ENCODE peak calls at places on chromosome 20, in ten cellular contexts. F is SJSA1; M is SK-N-SH; H is heart right ventricle; Y is RWPE1; W is IMR-90; C is mesenchymal stem cell; T is naive thymus-derived CD4-positive, alpha-beta T cell; I is endothelial cell of umbilical vein; G is breast epithelium. L is an unnamed sample.
A peak's percentile ranks its signal among the peaks of the same experiment; 100 is the strongest.

GRCh38 chr20:62390306-62391164 is 3.6 kb downstream of the RPS21 start:
- DNase-seq in H (no peak), F (no peak), C (no peak), Y (no peak), W (no peak), I (no peak), T (no peak), M (no peak), G (no peak), L (no peak)

GRCh38 chr20:49245921-49246740 is 26.9 kb downstream of the DDX27 start:
- DNase-seq in Y (peak; percentile 73), T (peak; percentile 30), M (peak; percentile 68), W (peak; percentile 55), H (no peak), F (peak; percentile 31), G (no peak), C (peak; percentile 61), I (peak; percentile 72), L (no peak)

GRCh38 chr20:10649817-10650200 is 24.0 kb downstream of the JAG1 start:
- DNase-seq in M (no peak), W (no peak), H (no peak), C (peak; percentile 37), F (peak; percentile 56), Y (no peak), T (no peak), G (no peak), I (no peak), L (no peak)

GRCh38 chr20:17798601-17799000 is 98.8 kb downstream of the BANF2 start:
- DNase-seq in F (no peak), T (no peak), M (no peak), I (no peak), W (no peak), H (no peak), Y (no peak), C (no peak), G (no peak), L (no peak)

GRCh38 chr20:37379967-37380828 is 34.3 kb downstream of the SRC start:
- DNase-seq in C (peak; percentile 28), G (no peak), Y (no peak), T (no peak), H (no peak), F (no peak), W (peak; percentile 67), M (peak; percentile 3), I (no peak), L (no peak)

GRCh38 chr20:62900692-62901584 is 25.4 kb downstream of the DIDO1 start:
- DNase-seq in G (peak; percentile 45), W (no peak), M (no peak), I (peak; percentile 19), C (peak; percentile 24), F (no peak), T (peak; percentile 40), Y (peak; percentile 93), H (no peak), L (no peak)

GRCh38 chr20:50515471-50516106 is 5.4 kb downstream of the PTPN1 start:
- DNase-seq in F (no peak), H (no peak), Y (no peak), M (no peak), G (no peak), I (no peak), W (no peak), T (no peak), C (no peak), L (no peak)

GRCh38 chr20:50083034-50083433 is 29.9 kb downstream of the UBE2V1 start:
- DNase-seq in T (no peak), F (no peak), Y (no peak), W (no peak), I (no peak), G (no peak), C (no peak), M (no peak), H (no peak), L (no peak)

GRCh38 chr20:13220194-13220856 is 749 bp upstream of the ISM1 start:
- DNase-seq in C (peak; percentile 40), F (no peak), Y (peak; percentile 32), G (peak; percentile 71), W (peak; percentile 3), I (peak; percentile 24), H (peak; percentile 49), T (peak; percentile 46), M (peak; percentile 66), L (no peak)

GRCh38 chr20:63309261-63310071 is 16.5 kb downstream of the COL20A1 start:
- DNase-seq in I (peak; percentile 19), W (peak; percentile 24), G (no peak), F (peak; percentile 39), Y (peak; percentile 78), T (peak; percentile 40), M (peak; percentile 95), C (peak; percentile 33), H (peak; percentile 46), L (no peak)

DNA sequence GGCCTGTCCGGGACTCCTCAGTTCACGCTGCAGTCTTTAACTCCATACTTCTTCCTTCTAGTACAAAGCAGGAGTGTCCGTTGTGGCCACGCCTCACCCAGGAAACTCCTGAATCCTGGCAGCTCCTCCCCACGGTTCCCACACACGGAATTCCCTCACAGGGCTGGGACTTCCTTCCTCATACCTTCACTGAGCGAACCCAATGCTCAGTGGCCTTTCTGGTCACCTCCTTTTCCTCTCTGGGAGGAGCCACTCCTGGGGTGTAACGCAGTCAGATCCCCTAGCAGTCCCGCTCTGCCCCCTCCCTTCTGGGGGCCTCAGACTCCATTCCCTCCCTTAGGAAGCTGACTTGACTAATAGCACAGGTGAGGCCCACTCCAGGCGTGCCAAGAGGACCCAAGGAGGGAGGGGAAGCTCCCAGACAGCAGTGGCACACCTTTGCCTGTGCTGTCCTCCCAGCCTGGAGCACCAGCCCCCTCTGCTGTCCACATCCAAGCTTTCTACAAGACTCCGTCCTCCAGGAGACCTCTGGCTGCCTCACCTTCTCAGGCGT is at the start of gene SLC52A3:
- DNase-seq in C (no peak), F (no peak), I (no peak), T (no peak), G (peak; percentile 71), W (no peak), Y (peak; percentile 71), H (peak; percentile 30), M (no peak), L (no peak)
- H3K27ac ChIP-seq in C (no peak within 1 kb of the TSS), F (no peak within 1 kb of the TSS), I (no peak within 1 kb of the TSS), T (no peak within 1 kb of the TSS), G (peak within 1 kb of the TSS; percentile 86), W (no peak within 1 kb of the TSS), Y (no peak within 1 kb of the TSS), H (peak within 1 kb of the TSS; percentile 66), M (no peak within 1 kb of the TSS), L (no peak within 1 kb of the TSS)

DNA sequence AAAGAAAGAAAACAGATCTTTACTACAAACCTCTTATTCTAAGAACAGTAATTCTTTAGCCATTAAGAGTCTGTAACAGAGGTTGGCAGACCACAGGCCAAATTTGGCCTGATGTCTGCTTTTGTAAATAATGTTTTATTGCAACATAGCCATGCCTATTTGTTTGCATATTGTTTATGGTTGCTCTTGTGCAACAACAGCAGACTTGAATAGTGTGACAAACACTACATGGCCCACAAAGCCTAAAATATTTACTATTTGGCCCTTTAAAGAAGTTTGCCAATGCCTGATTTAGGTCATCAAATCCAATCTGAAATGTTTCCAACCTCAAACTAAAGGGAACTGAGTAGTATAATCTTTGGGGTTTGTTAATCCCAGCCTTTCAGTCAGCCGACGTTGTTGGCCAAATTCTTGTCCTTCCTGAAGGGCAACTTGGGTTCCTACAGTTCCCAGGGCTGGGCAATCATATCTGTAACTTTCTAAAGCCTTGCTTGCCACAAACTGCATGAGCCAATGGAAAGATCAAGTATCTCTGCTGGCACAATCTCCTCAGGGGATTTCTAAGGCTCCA is 33.9 kb upstream of the TBC1D20 start:
- DNase-seq in C (peak; percentile 88), M (no peak), H (no peak), W (peak; percentile 49), I (no peak), F (no peak), T (no peak), G (no peak), Y (no peak), L (no peak)
- H3K27ac ChIP-seq in C (no peak overlapping the region), M (no peak overlapping the region), H (peak overlapping the region; percentile 22), W (no peak overlapping the region), I (no peak overlapping the region), F (no peak overlapping the region), T (no peak overlapping the region), G (peak overlapping the region; percentile 23), Y (no peak overlapping the region), L (no peak overlapping the region)

GRCh38 chr20:24836041-24836533 is 113.0 kb upstream of the CST7 start:
- DNase-seq in I (no peak), H (no peak), G (no peak), T (no peak), M (no peak), C (no peak), W (no peak), F (no peak), Y (no peak), L (no peak)
- H3K27ac ChIP-seq in I (no peak overlapping the region), H (no peak overlapping the region), G (no peak overlapping the region), T (no peak overlapping the region), M (no peak overlapping the region), C (no peak overlapping the region), W (no peak overlapping the region), F (no peak overlapping the region), Y (no peak overlapping the region), L (no peak overlapping the region)

GRCh38 chr20:57252559-57253162 is 13.8 kb downstream of the BMP7 start:
- DNase-seq in T (no peak), G (no peak), F (no peak), I (no peak), W (no peak), Y (no peak), H (no peak), M (no peak), C (no peak), L (no peak)
- H3K27ac ChIP-seq in T (no peak overlapping the region), G (no peak overlapping the region), F (no peak overlapping the region), I (no peak overlapping the region), W (no peak overlapping the region), Y (no peak overlapping the region), H (no peak overlapping the region), M (no peak overlapping the region), C (no peak overlapping the region), L (no peak overlapping the region)

GRCh38 chr20:23148721-23149570 is 62.8 kb upstream of the CD93 start:
- DNase-seq in W (no peak), C (no peak), I (no peak), T (no peak), G (no peak), M (no peak), H (no peak), Y (no peak), F (no peak), L (no peak)
- H3K27ac ChIP-seq in W (no peak overlapping the region), C (no peak overlapping the region), I (peak overlapping the region; percentile 88), T (no peak overlapping the region), G (no peak overlapping the region), M (peak overlapping the region; percentile 65), H (no peak overlapping the region), Y (no peak overlapping the region), F (peak overlapping the region; percentile 81), L (no peak overlapping the region)

L was measured in substantia nigra.